ENCODE peak calls at places on chromosomes 12 and 14, in six cellular contexts. T is neural progenitor cell, X is GM23248, O is left lung, W is adrenal gland, A is aorta. P is an unnamed sample. For H3K9me3 and H3K4me1, the result is how much of the 10 kb centered on the place peaks cover.

GRCh38 chr12:49655595-49656236 is 32.4 kb downstream of the PRPF40B start:
- DNase-seq in T (no peak), X (no peak), O (no peak), W (no peak), A (no peak), P (no peak)

GRCh38 chr12:6372403-6373003 is 2.9 kb downstream of the SCNN1A start:
- DNase-seq in T (peak), X (peak), O (no peak), W (peak), A (peak), P (peak)

GRCh38 chr14:81323621-81324400 is 76.3 kb downstream of the STON2 start:
- DNase-seq in T (peak), X (no peak), O (peak), W (no peak), A (no peak), P (peak)

GRCh38 chr12:26750531-26751171 is 82.3 kb downstream of the ITPR2 start:
- DNase-seq in T (no peak), X (no peak), O (no peak), W (no peak), A (no peak), P (no peak)

GRCh38 chr12:66964629-66965028 is 285.8 kb upstream of the GRIP1 start:
- DNase-seq in T (no peak), X (peak), O (no peak), W (no peak), A (no peak), P (no peak)

GRCh38 chr12:34400986-34401658 is 378.8 kb downstream of the ALG10 start:
- DNase-seq in T (no peak), X (no peak), O (peak), W (peak), A (peak), P (no peak)

GRCh38 chr12:2957816-2958431 is 1.3 kb upstream of the TEAD4 start:
- DNase-seq in T (no peak), X (peak), O (no peak), W (no peak), A (no peak), P (no peak)

GRCh38 chr12:96237035-96237434 is 42.9 kb downstream of the ELK3 start:
- DNase-seq in T (no peak), X (peak), O (no peak), W (no peak), A (no peak), P (peak)

GRCh38 chr12:105993766-105994165 is 145.0 kb downstream of the NUAK1 start:
- DNase-seq in T (no peak), X (no peak), O (no peak), W (no peak), A (no peak), P (no peak)

GRCh38 chr12:82698959-82699358 is 12.3 kb downstream of the TMTC2 start:
- DNase-seq in T (no peak), X (no peak), O (no peak), W (no peak), A (no peak), P (no peak)

GRCh38 chr14:106419432-106419831 is 893.0 kb downstream of the TMEM121 start:
- DNase-seq in T (no peak), X (no peak), O (no peak), W (no peak), A (no peak), P (no peak)
- H3K9me3 ChIP-seq in T (under half), X (under half), O (under half), W (under half), A (under half), P (under half)

GRCh38 chr14:22489247-22489551 is 99.8 kb downstream of the DAD1 start:
- DNase-seq in T (peak), X (no peak), O (no peak), W (no peak), A (no peak), P (no peak)

GRCh38 chr14:22487401-22487800 is 101.6 kb downstream of the DAD1 start:
- DNase-seq in T (no peak), X (peak), O (no peak), W (no peak), A (no peak), P (no peak)

GRCh38 chr14:22489957-22490950 is 98.8 kb downstream of the DAD1 start:
- DNase-seq in T (no peak), X (no peak), O (no peak), W (no peak), A (no peak), P (no peak)

GRCh38 chr14:22487941-22488340 is 101.1 kb downstream of the DAD1 start:
- DNase-seq in T (no peak), X (no peak), O (no peak), W (no peak), A (no peak), P (no peak)

DNA sequence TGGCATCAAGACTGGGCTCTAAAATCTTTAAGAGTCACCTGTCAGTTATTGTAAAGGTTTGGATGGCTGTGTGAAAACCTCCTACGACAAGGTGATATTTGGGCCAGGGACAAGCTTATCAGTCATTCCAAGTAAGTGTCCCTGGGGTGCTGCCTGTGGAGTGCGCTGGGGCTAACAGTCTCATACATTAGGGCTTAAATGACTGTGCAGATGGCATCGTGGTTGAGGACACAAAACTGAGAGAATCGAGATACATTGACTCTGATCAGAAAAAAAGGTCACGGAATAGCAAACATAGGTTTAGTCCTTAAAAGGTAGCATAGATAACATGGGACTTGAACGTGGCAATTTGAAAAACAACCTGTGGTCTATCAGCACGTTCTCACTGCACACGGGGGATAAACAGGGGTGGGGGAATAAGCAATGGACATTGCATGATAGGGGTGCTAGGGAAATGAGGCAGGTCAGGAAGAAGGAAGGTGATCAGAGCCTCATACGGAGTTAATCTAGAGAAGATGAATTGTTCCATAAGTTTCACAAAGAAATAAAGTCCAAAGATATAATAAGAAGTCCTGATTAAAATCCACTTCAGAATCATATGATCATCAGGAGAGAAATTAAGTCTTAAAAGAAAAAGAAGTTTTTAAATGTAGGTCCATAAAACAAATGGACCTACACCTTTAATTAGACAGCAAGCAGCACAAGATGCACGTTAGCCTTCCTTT is 100.3 kb downstream of the DAD1 start:
- DNase-seq in T (no peak), X (no peak), O (no peak), W (no peak), A (no peak), P (no peak)
- H3K4me1 ChIP-seq in T (under half), X (under half), O (under half), W (under half), A (under half), P (under half)

GRCh38 chr14:106489112-106489881 is 962.9 kb downstream of the TMEM121 start:
- DNase-seq in T (no peak), X (no peak), O (no peak), W (no peak), A (no peak), P (no peak)

GRCh38 chr14:106491851-106492250 is 965.5 kb downstream of the TMEM121 start:
- DNase-seq in T (no peak), X (peak), O (peak), W (no peak), A (no peak), P (no peak)

GRCh38 chr14:106488293-106488692 is 961.9 kb downstream of the TMEM121 start:
- DNase-seq in T (no peak), X (no peak), O (no peak), W (no peak), A (no peak), P (no peak)

GRCh38 chr14:106490442-106490841 is 964.1 kb downstream of the TMEM121 start:
- DNase-seq in T (no peak), X (no peak), O (no peak), W (no peak), A (no peak), P (no peak)

GRCh38 chr14:106493962-106494823 is 967.8 kb downstream of the TMEM121 start:
- DNase-seq in T (no peak), X (no peak), O (no peak), W (no peak), A (no peak), P (no peak)
- H3K9me3 ChIP-seq in T (under half), X (under half), O (under half), W (under half), A (under half), P (under half)

DNA sequence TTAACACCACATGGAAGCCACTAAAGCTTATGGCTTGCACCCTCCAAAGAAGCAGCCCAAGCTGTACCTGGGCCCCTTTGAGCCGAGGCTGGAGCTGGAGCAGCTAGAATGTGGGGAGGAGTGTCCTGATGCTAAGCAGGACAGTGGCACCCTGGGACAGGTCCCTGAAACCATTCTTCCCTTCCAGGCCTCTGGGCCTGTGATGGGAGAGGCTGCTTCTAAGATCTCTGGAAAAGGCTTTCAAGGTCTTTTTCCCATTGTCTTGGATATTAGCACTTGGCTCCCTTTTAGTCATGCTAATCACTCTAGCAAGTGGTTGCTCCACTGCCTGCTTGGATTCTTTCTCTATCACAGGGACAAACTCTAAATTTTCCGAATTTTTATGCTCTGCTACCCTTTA is 40.9 kb downstream of the OSBPL8 start:
- DNase-seq in T (no peak), X (no peak), O (no peak), W (no peak), A (no peak), P (no peak)
- H3K4me1 ChIP-seq in T (under half), X (under half), O (under half), W (under half), A (under half), P (under half)